ENCODE peak calls at places on chromosomes 4 and X, in six cellular contexts. W is OCI-LY7, L is smooth muscle cell of the brain vasculature, B is left ventricle myocardium inferior, T is pancreas, F is HT1080. E is an unnamed sample.

GRCh38 chrX:21382715-21383114 is 8.5 kb downstream of the CNKSR2 start:
- DNase-seq in F (no peak), B (no peak), W (no peak), L (no peak), T (no peak), E (no peak)

GRCh38 chr4:123301942-123302341 is 94.7 kb upstream of the SPRY1 start:
- DNase-seq in L (no peak), W (no peak), F (no peak), B (no peak), T (no peak), E (no peak)

GRCh38 chr4:78439328-78439727 is 112.2 kb upstream of the ANXA3 start:
- DNase-seq in B (no peak), W (no peak), F (no peak), T (no peak), L (no peak), E (no peak)

GRCh38 chrX:119518371-119518770 is 46.8 kb downstream of the STEEP1 start:
- DNase-seq in W (no peak), L (no peak), B (no peak), F (no peak), T (no peak), E (no peak)

GRCh38 chr4:180832086-180832485 is 1411.1 kb upstream of the TENM3 start:
- DNase-seq in B (no peak), T (no peak), L (no peak), F (peak; percentile 60), W (peak; percentile 28), E (no peak)

GRCh38 chr4:96642486-96642885 is 802.6 kb downstream of the PDHA2 start:
- DNase-seq in W (no peak), F (no peak), B (no peak), T (no peak), L (no peak), E (no peak)

GRCh38 chrX:38277136-38277535 is 50.2 kb downstream of the RPGR start:
- DNase-seq in W (no peak), F (no peak), L (no peak), T (no peak), B (no peak), E (no peak)

GRCh38 chrX:70525733-70526132 is 81.1 kb downstream of the DLG3 start:
- DNase-seq in B (no peak), W (no peak), L (no peak), T (peak; percentile 92), F (peak; percentile 52), E (no peak)

GRCh38 chr4:93834371-93835066 is 6.0 kb downstream of the ATOH1 start:
- DNase-seq in F (no peak), B (no peak), T (no peak), L (no peak), W (no peak), E (no peak)

GRCh38 chrX:36684053-36684452 is 324.1 kb upstream of the FAM47C start:
- DNase-seq in T (no peak), L (no peak), W (no peak), B (no peak), F (no peak), E (no peak)

GRCh38 chrX:24377911-24378468 is 17.6 kb downstream of the SUPT20HL1 start:
- DNase-seq in W (no peak), F (no peak), L (no peak), T (no peak), B (no peak), E (no peak)

GRCh38 chrX:52556741-52557140 is 39.9 kb upstream of the XAGE1B start:
- DNase-seq in F (no peak), T (no peak), L (no peak), W (no peak), B (no peak), E (no peak)

GRCh38 chrX:149531599-149531998 is 9.2 kb upstream of the EOLA1 start:
- DNase-seq in W (peak; percentile 39), B (no peak), F (no peak), T (no peak), L (no peak), E (no peak)

GRCh38 chrX:124534530-124534929 is 188.2 kb downstream of the SH2D1A start:
- DNase-seq in B (no peak), W (no peak), T (no peak), L (no peak), F (no peak), E (no peak)

GRCh38 chr4:39061450-39061849 is 582 bp upstream of the KLHL5 start:
- DNase-seq in T (no peak), W (no peak), B (no peak), F (no peak), L (no peak), E (no peak)

GRCh38 chrX:2848806-2849420 is 20.2 kb downstream of the GYG2 start:
- DNase-seq in W (no peak), L (no peak), F (peak; percentile 24), T (no peak), B (no peak), E (no peak)

GRCh38 chr4:39054497-39054896 is 7.5 kb upstream of the KLHL5 start:
- DNase-seq in W (no peak), L (no peak), T (no peak), B (no peak), F (no peak), E (no peak)

GRCh38 chr4:54941994-54942552 is 183.3 kb downstream of the KDR start:
- DNase-seq in L (no peak), B (peak; percentile 18), W (peak; percentile 70), T (no peak), F (no peak), E (no peak)

GRCh38 chr4:76301068-76301774 is 5.3 kb upstream of the STBD1 start:
- DNase-seq in L (peak; percentile 45), W (no peak), B (no peak), F (peak; percentile 90), T (peak; percentile 30), E (no peak)

GRCh38 chrX:13763489-13763888 is 28.9 kb downstream of the OFD1 start:
- DNase-seq in T (no peak), F (no peak), L (no peak), B (peak; percentile 22), W (no peak), E (no peak)

GRCh38 chr4:162510115-162510514 is 346.3 kb upstream of the FSTL5 start:
- DNase-seq in B (no peak), L (no peak), W (no peak), F (no peak), T (no peak), E (no peak)

GRCh38 chr4:88937081-88937480 is 119.9 kb downstream of the FAM13A start:
- DNase-seq in W (no peak), F (no peak), T (no peak), B (no peak), L (no peak), E (no peak)

GRCh38 chrX:12978205-12979010 is 3.5 kb downstream of the TMSB4X start:
- DNase-seq in W (peak; percentile 79), F (no peak), T (no peak), B (peak; percentile 41), L (no peak), E (no peak)

E was measured in right lobe of liver.